ENCODE peak calls at places on chromosomes 13 and 19, in six cellular contexts. E, L, G, Z, P and Q are unnamed samples.
A peak's percentile ranks its signal among the peaks of the same experiment; 100 is the strongest.

GRCh38 chr13:28329395-28330158 is 165.4 kb downstream of the FLT1 start:
- DNase-seq in G (no peak), L (peak; percentile 58), E (peak; percentile 78), Z (peak; percentile 96), P (no peak), Q (peak; percentile 26)

GRCh38 chr19:7554990-7555864 is 19.7 kb downstream of the PNPLA6 start:
- DNase-seq in E (no peak), L (peak; percentile 61), P (no peak), Z (no peak), G (peak; percentile 87), Q (no peak)

GRCh38 chr13:75643182-75643581 is 7.1 kb downstream of the LMO7 start:
- DNase-seq in G (no peak), P (no peak), E (no peak), Z (no peak), L (no peak), Q (no peak)

GRCh38 chr19:41543582-41543981 is 32.4 kb upstream of the CEACAM21 start:
- DNase-seq in P (no peak), L (no peak), E (no peak), G (no peak), Z (no peak), Q (no peak)

GRCh38 chr19:40829205-40829604 is 21.0 kb downstream of the CYP2A6 start:
- DNase-seq in E (no peak), L (no peak), P (no peak), Z (no peak), G (no peak), Q (no peak)

GRCh38 chr19:41998246-41999020 is 4.4 kb upstream of the ATP1A3 start:
- DNase-seq in L (no peak), P (no peak), Z (peak; percentile 27), E (no peak), G (peak; percentile 88), Q (no peak)

GRCh38 chr19:40217921-40218890 is at the start of gene TTC9B:
- DNase-seq in Z (no peak), P (no peak), G (peak; percentile 89), L (no peak), E (no peak), Q (no peak)

GRCh38 chr13:76799696-76800095 is 86.5 kb downstream of the KCTD12 start:
- DNase-seq in L (no peak), G (no peak), E (no peak), Z (no peak), P (no peak), Q (peak; percentile 26)

GRCh38 chr13:112178769-112179168 is 111.8 kb downstream of the SOX1 start:
- DNase-seq in E (no peak), P (no peak), Z (no peak), L (no peak), G (no peak), Q (no peak)

GRCh38 chr19:42433503-42434260 is 6.5 kb upstream of the LIPE start:
- DNase-seq in G (no peak), P (no peak), L (peak; percentile 78), E (no peak), Z (peak; percentile 52), Q (no peak)

GRCh38 chr13:97317933-97318332 is 95.8 kb downstream of the MBNL2 start:
- DNase-seq in Z (no peak), L (no peak), G (no peak), P (no peak), E (no peak), Q (no peak)

GRCh38 chr19:36213793-36214387 is 575 bp downstream of the ZNF565 start:
- DNase-seq in G (no peak), Z (no peak), P (no peak), E (no peak), L (peak; percentile 52), Q (no peak)

GRCh38 chr13:39692650-39693438 is 37.4 kb downstream of the COG6 start:
- DNase-seq in G (no peak), Z (peak; percentile 13), P (no peak), E (no peak), L (no peak), Q (no peak)

GRCh38 chr13:98947925-98948324 is 29.9 kb downstream of the DOCK9 start:
- DNase-seq in Z (no peak), E (no peak), G (no peak), L (no peak), P (no peak), Q (no peak)

GRCh38 chr13:112067871-112068305 is 939 bp downstream of the SOX1 start:
- DNase-seq in Z (no peak), G (peak; percentile 79), P (no peak), E (no peak), L (no peak), Q (no peak)

GRCh38 chr13:100510208-100510997 is 78.2 kb downstream of the GGACT start:
- DNase-seq in E (no peak), G (no peak), Z (no peak), L (no peak), P (no peak), Q (no peak)

GRCh38 chr13:34762312-34762711 is 179.8 kb upstream of the NBEA start:
- DNase-seq in P (no peak), G (no peak), E (no peak), L (no peak), Z (peak; percentile 10), Q (no peak)

GRCh38 chr13:45830121-45830520 is 21.4 kb downstream of the SIAH3 start:
- DNase-seq in L (no peak), G (peak; percentile 29), P (no peak), Z (no peak), E (no peak), Q (no peak)

GRCh38 chr13:114268344-114269280 is 12.8 kb upstream of the UPF3A start:
- DNase-seq in E (no peak), L (no peak), G (no peak), Z (no peak), P (no peak), Q (no peak)

GRCh38 chr19:23817519-23817918 is 58.8 kb upstream of the ZNF681 start:
- DNase-seq in G (no peak), Z (no peak), P (no peak), L (no peak), E (no peak), Q (no peak)

GRCh38 chr19:39052243-39052746 is 19.9 kb upstream of the FBXO27 start:
- DNase-seq in L (peak; percentile 81), G (peak; percentile 91), Z (peak; percentile 65), E (peak; percentile 20), P (no peak), Q (no peak)

GRCh38 chr19:46533085-46534081 is 37.7 kb upstream of the PNMA8B start:
- DNase-seq in E (no peak), L (no peak), Z (no peak), G (peak; percentile 62), P (peak; percentile 63), Q (no peak)

GRCh38 chr19:28294395-28294794 is 918.6 kb downstream of the UQCRFS1 start:
- DNase-seq in G (no peak), P (no peak), E (no peak), Z (peak; percentile 55), L (no peak), Q (no peak)

GRCh38 chr13:74907788-74908187 is 574.2 kb downstream of the TBC1D4 start:
- DNase-seq in G (no peak), P (no peak), L (no peak), Z (no peak), E (no peak), Q (no peak)

GRCh38 chr13:38159710-38160109 is 189.9 kb upstream of the UFM1 start:
- DNase-seq in P (no peak), L (no peak), Z (no peak), G (no peak), E (no peak), Q (no peak)

GRCh38 chr19:47096721-47097120 is 16.9 kb downstream of the ZC3H4 start:
- DNase-seq in Z (no peak), E (no peak), G (no peak), L (no peak), P (no peak), Q (no peak)

GRCh38 chr19:24166055-24166454 is 79.1 kb downstream of the ZNF254 start:
- DNase-seq in G (no peak), Z (no peak), L (no peak), P (no peak), E (no peak), Q (no peak)

GRCh38 chr13:112592181-112592580 is 4.2 kb upstream of the TUBGCP3 start:
- DNase-seq in L (no peak), P (no peak), E (no peak), Z (no peak), G (peak; percentile 21), Q (no peak)

DNA sequence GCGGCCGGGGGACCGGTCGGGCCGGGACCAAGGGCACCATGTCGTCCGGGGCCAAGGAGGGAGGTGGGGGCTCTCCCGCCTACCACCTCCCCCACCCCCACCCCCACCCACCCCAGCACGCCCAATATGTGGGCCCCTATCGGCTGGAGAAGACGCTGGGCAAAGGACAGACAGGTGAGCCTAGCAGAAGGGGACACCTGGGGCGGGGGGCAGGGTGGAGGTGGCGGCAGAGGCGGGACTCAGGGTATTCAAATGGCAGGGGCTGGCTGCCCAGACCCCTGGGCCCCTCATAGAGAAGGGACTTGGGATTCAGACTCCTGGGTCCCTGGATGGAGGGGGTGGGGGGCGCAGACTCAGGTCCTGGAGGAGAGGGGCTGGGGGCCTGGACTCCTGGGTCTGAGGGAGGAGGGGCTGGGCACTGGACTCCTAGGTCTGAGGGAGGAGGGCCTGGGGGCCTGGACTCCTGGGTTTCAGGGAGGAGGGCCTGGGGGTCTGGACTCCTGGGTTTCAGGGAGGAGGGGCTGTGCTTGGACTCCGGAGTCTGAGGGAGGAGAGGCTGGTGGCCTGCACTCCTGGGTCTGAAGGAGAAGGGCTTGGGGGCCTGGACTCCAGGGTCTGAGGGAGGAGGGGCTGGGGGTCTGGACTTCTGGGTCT is 735 bp downstream of the BRSK1 start:
- DNase-seq in G (no peak), P (no peak), L (no peak), Z (no peak), E (no peak), Q (no peak)
- H3K4me3 ChIP-seq in G (no peak overlapping the region), P (peak overlapping the region; percentile 54), L (peak overlapping the region; percentile 29), Z (peak overlapping the region; percentile 63), E (peak overlapping the region; percentile 61), Q (peak overlapping the region; percentile 51)

DNA sequence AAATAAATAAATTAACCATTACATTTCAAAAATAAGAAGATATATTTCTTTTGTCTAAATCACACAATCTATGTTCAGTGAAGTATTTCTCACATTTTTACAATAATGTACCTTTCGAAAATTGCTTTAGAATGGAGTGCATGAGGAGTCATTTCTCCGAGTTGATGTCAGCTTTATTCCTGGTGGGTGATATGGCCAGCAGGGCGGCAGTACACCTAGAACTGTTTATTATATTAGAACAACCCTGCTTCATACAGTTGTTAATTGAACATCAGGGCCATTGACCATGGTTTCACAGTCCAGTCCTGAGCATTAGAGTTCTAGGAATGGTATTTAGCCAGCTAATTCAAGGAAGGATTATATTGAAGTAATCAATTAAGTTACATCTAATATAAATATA is 696.3 kb upstream of the SLC10A2 start:
- DNase-seq in E (no peak), L (no peak), G (no peak), P (no peak), Z (no peak), Q (no peak)
- TF ChIP-seq CTCF in E (no peak), L (no peak), G (no peak), P (no peak), Z (no peak), Q (peak; percentile 10)

DNA sequence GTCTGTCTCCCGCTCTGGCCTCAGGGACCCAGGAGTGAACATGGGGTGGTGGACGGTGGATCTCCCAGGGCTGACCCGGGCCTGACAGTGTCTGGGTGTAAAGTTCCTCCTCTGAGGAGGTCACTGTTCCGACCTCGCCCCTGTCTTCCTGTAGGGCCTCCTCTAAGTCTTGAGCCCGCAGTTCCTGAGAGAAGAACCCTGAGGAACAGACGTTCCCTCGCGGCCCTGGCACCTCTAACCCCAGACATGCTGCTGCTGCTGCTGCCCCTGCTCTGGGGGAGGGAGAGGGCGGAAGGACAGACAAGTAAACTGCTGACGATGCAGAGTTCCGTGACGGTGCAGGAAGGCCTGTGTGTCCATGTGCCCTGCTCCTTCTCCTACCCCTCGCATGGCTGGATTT is at the start of gene SIGLEC9:
- DNase-seq in E (no peak), G (no peak), P (peak; percentile 75), L (peak; percentile 79), Z (no peak), Q (no peak)
- H3K4me3 ChIP-seq in E (no peak within 1 kb of the TSS), G (no peak within 1 kb of the TSS), P (peak within 1 kb of the TSS; percentile 8), L (peak within 1 kb of the TSS; percentile 43), Z (no peak within 1 kb of the TSS), Q (no peak within 1 kb of the TSS)

GRCh38 chr13:91158015-91158390 is 189.5 kb upstream of the MIR17HG start:
- DNase-seq in L (no peak), E (no peak), Z (no peak), G (no peak), P (no peak), Q (no peak)
- TF ChIP-seq CTCF in L (no peak), E (no peak), Z (no peak), G (no peak), P (peak; percentile 44), Q (no peak)